ENCODE peak calls at places on chromosomes 16 and 17, in six cellular contexts. L is fibroblast of lung, Q is OCI-LY7, J is WERI-Rb-1, W is A549, K is colonic mucosa. M is an unnamed sample.
A peak's percentile ranks its signal among the peaks of the same experiment; 100 is the strongest.

GRCh38 chr17:20010099-20010863 is 1.1 kb downstream of the SPECC1 start:
- DNase-seq in J (peak; percentile 45), W (peak; percentile 65), Q (no peak), K (peak; percentile 31), L (peak; percentile 55), M (peak; percentile 66)

GRCh38 chr16:89475144-89475543 is 15.2 kb downstream of the ANKRD11 start:
- DNase-seq in Q (no peak), K (no peak), J (no peak), L (peak; percentile 15), W (no peak), M (no peak)

GRCh38 chr16:12876778-12877177 is 24.6 kb upstream of the SHISA9 start:
- DNase-seq in Q (no peak), K (no peak), L (no peak), J (no peak), W (no peak), M (no peak)

GRCh38 chr17:2108170-2108569 is 53.3 kb downstream of the HIC1 start:
- DNase-seq in L (no peak), W (no peak), J (no peak), Q (no peak), K (no peak), M (no peak)

GRCh38 chr16:10688726-10689125 is 6.0 kb downstream of the TEKT5 start:
- DNase-seq in J (no peak), W (no peak), K (no peak), L (no peak), Q (no peak), M (no peak)

GRCh38 chr17:42276609-42277341 is 584 bp upstream of the STAT5B start:
- DNase-seq in Q (no peak), L (peak; percentile 85), W (peak; percentile 76), K (peak; percentile 76), J (peak; percentile 48), M (peak; percentile 70)

GRCh38 chr16:70746040-70746707 is 54.8 kb downstream of the VAC14 start:
- DNase-seq in L (peak; percentile 87), Q (no peak), J (no peak), K (peak; percentile 69), W (peak; percentile 68), M (peak; percentile 80)

GRCh38 chr17:68011199-68011665 is 15.0 kb upstream of the C17orf58 start:
- DNase-seq in K (peak; percentile 60), Q (peak; percentile 77), L (no peak), J (peak; percentile 55), W (peak; percentile 66), M (peak; percentile 61)

GRCh38 chr17:15101175-15101574 is 164.0 kb downstream of the PMP22 start:
- DNase-seq in K (no peak), Q (no peak), W (no peak), L (no peak), J (no peak), M (no peak)

GRCh38 chr17:15240617-15241016 is 24.5 kb downstream of the PMP22 start:
- DNase-seq in K (no peak), L (peak; percentile 19), W (no peak), J (no peak), Q (no peak), M (no peak)

GRCh38 chr16:12086861-12087260 is 110.3 kb downstream of the SNX29 start:
- DNase-seq in K (no peak), L (peak; percentile 38), J (no peak), Q (no peak), W (no peak), M (no peak)

GRCh38 chr17:66310528-66311148 is 8.2 kb downstream of the PRKCA start:
- DNase-seq in K (no peak), L (no peak), Q (no peak), W (no peak), J (peak; percentile 19), M (no peak)

GRCh38 chr16:71775949-71776348 is 32.7 kb downstream of the AP1G1 start:
- DNase-seq in K (no peak), W (no peak), Q (peak; percentile 11), L (no peak), J (no peak), M (no peak)

GRCh38 chr17:56934280-56934679 is 20.4 kb upstream of the TRIM25 start:
- DNase-seq in W (no peak), Q (no peak), K (no peak), L (no peak), J (no peak), M (no peak)

GRCh38 chr17:51653902-51654301 is 393.6 kb downstream of the UTP18 start:
- DNase-seq in W (peak; percentile 21), L (no peak), J (no peak), Q (no peak), K (no peak), M (no peak)

GRCh38 chr16:49986351-49987124 is 38.5 kb upstream of the CNEP1R1 start:
- DNase-seq in W (no peak), K (no peak), Q (no peak), L (peak; percentile 49), J (no peak), M (no peak)

GRCh38 chr17:40915199-40915661 is 22.2 kb downstream of the KRT23 start:
- DNase-seq in J (no peak), L (peak; percentile 99), K (no peak), W (peak; percentile 94), Q (no peak), M (no peak)

GRCh38 chr17:2405247-2405926 is 4.5 kb upstream of the MNT start:
- DNase-seq in W (no peak), L (peak; percentile 89), J (no peak), Q (no peak), K (peak; percentile 26), M (no peak)

GRCh38 chr17:49214665-49215360 is 4.3 kb downstream of the ABI3 start:
- DNase-seq in J (no peak), Q (no peak), L (no peak), K (no peak), W (no peak), M (peak; percentile 68)

GRCh38 chr16:69724981-69725479 is 1.3 kb downstream of the NQO1 start:
- DNase-seq in W (no peak), Q (no peak), J (no peak), L (no peak), K (no peak), M (no peak)

GRCh38 chr16:49452568-49452967 is 79.0 kb downstream of the C16orf78 start:
- DNase-seq in W (no peak), J (no peak), L (no peak), Q (no peak), K (no peak), M (no peak)

GRCh38 chr17:39653662-39654331 is 11.4 kb upstream of the TCAP start:
- DNase-seq in L (no peak), W (peak; percentile 91), Q (peak; percentile 62), K (peak; percentile 90), J (peak; percentile 93), M (peak; percentile 72)

GRCh38 chr17:30506423-30506822 is 29.2 kb downstream of the GOSR1 start:
- DNase-seq in L (no peak), J (no peak), Q (no peak), W (no peak), K (no peak), M (no peak)

GRCh38 chr16:29644338-29644857 is 18.6 kb upstream of the SPN start:
- DNase-seq in W (no peak), K (no peak), Q (no peak), L (no peak), J (no peak), M (no peak)

GRCh38 chr16:79271583-79271982 is 329.0 kb downstream of the MAF start:
- DNase-seq in K (no peak), J (no peak), Q (no peak), L (no peak), W (no peak), M (no peak)

GRCh38 chr16:68235105-68235881 is 634 bp downstream of the ESRP2 start:
- DNase-seq in J (no peak), W (no peak), K (peak; percentile 56), L (no peak), Q (no peak), M (peak; percentile 75)

GRCh38 chr16:50538411-50539052 is 9.7 kb upstream of the NKD1 start:
- DNase-seq in W (no peak), J (no peak), Q (no peak), L (no peak), K (no peak), M (no peak)

GRCh38 chr16:67541391-67542263 is 13.0 kb downstream of the RIPOR1 start:
- DNase-seq in W (peak; percentile 54), J (no peak), K (no peak), L (peak; percentile 60), Q (no peak), M (peak; percentile 57)

GRCh38 chr17:77432791-77433190 is 292.0 kb downstream of the SEC14L1 start:
- DNase-seq in J (no peak), L (no peak), W (no peak), Q (no peak), K (no peak), M (no peak)

GRCh38 chr17:59561042-59561441 is 4.4 kb upstream of the DHX40 start:
- DNase-seq in L (no peak), Q (peak; percentile 52), W (peak; percentile 56), J (peak; percentile 35), K (no peak), M (peak; percentile 6)

DNA sequence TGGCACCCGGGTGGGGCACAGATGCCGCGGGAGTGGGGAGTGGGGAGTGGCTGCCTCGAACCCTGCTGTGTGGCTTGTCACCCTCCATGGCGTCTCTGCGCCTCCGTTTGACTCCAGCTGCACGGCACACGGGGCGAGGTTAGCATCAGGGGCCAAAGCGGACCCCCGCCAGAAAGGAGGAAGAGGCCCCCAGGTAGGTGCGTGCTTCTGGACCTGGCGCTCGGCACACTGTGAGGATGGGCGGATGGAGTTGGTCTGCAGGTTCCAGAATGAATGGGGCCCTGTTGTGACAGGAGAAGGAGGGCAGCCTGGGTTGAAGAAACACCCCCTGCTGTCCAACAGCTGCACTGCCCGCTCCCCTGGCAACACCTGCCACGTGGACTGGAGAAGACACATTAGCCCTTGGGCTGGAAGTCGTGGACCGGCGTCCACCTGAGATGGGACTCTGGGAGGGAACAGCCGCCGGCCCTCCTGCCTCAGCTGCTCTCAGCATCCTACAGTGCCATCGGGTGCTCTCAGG is 9.4 kb upstream of the FASN start:
- DNase-seq in Q (peak; percentile 52), J (peak; percentile 61), L (no peak), K (no peak), W (peak; percentile 62), M (no peak)
- TF ChIP-seq CTCF in Q (peak; percentile 65), J (peak; percentile 68), L (peak; percentile 32), K (no peak), W (peak; percentile 8), M (peak; percentile 16)

GRCh38 chr16:4624015-4624826 is at the start of gene MGRN1:
- DNase-seq in K (peak; percentile 95), W (peak; percentile 96), Q (peak; percentile 98), L (peak; percentile 98), J (peak; percentile 97), M (peak; percentile 95)
- TF ChIP-seq CTCF in K (peak; percentile 86), W (peak; percentile 96), Q (peak; percentile 100), L (peak; percentile 95), J (peak; percentile 93), M (peak; percentile 94)

GRCh38 chr16:85561248-85562101 is 51.6 kb upstream of the GSE1 start:
- DNase-seq in Q (no peak), W (no peak), L (no peak), K (no peak), J (no peak), M (no peak)
- TF ChIP-seq CTCF in Q (no peak), W (no peak), L (no peak), K (no peak), J (no peak), M (no peak)

DNA sequence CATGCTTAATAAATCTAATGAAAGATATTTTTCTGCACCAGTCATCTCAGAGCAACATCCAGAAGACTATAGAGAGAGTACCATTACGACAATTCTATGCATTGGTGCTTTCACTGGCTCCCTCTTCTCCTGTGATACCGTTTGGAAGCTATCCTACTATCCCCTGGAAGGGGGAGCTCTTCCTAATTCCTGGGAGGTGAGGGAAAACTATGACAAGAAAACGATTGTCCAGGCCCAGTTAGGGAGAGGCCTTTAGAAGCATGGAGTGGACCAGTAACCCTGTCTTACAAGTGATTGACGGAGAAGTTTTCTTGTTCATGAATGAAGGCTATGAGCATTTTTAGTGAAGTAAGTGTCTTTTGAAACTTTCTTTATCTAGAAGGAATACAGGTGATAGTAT is 150.2 kb downstream of the TANC2 start:
- DNase-seq in Q (no peak), W (peak; percentile 38), L (no peak), J (no peak), K (no peak), M (no peak)
- TF ChIP-seq CTCF in Q (no peak), W (peak; percentile 36), L (no peak), J (peak; percentile 61), K (no peak), M (no peak)